ENCODE peak calls at places on chromosomes 11 and 22, in seven cellular contexts. One of them, this sample, is unnamed. For H3K4me1, the result is how much of the 10 kb centered on the place peaks cover.

GRCh38 chr11:16981651-16982194 is 32.5 kb downstream of the PLEKHA7 start:
- DNase-seq in breast epithelium: peak
- DNase-seq in right atrium auricular region: no peak
- DNase-seq in ovary: no peak
- DNase-seq in psoas muscle: no peak
- DNase-seq in upper lobe of right lung: no peak
- DNase-seq in naive thymus-derived CD4-positive, alpha-beta T cell: no peak
- DNase-seq in this sample: peak

GRCh38 chr22:47033648-47034000 is 271.2 kb downstream of the TBC1D22A start:
- DNase-seq in ovary: no peak
- DNase-seq in right atrium auricular region: no peak
- DNase-seq in breast epithelium: no peak
- DNase-seq in upper lobe of right lung: peak
- DNase-seq in naive thymus-derived CD4-positive, alpha-beta T cell: no peak
- DNase-seq in psoas muscle: no peak
- DNase-seq in this sample: peak

GRCh38 chr11:96168623-96169022 is 174.4 kb downstream of the MAML2 start:
- DNase-seq in right atrium auricular region: no peak
- DNase-seq in ovary: peak
- DNase-seq in upper lobe of right lung: no peak
- DNase-seq in breast epithelium: no peak
- DNase-seq in naive thymus-derived CD4-positive, alpha-beta T cell: no peak
- DNase-seq in psoas muscle: peak
- DNase-seq in this sample: peak

GRCh38 chr22:32746715-32747114 is 54.8 kb upstream of the TIMP3 start:
- DNase-seq in naive thymus-derived CD4-positive, alpha-beta T cell: no peak
- DNase-seq in upper lobe of right lung: no peak
- DNase-seq in breast epithelium: no peak
- DNase-seq in ovary: no peak
- DNase-seq in psoas muscle: no peak
- DNase-seq in right atrium auricular region: no peak
- DNase-seq in this sample: no peak

GRCh38 chr11:73260127-73260457 is 12.0 kb upstream of the P2RY6 start:
- DNase-seq in right atrium auricular region: peak
- DNase-seq in naive thymus-derived CD4-positive, alpha-beta T cell: no peak
- DNase-seq in psoas muscle: no peak
- DNase-seq in upper lobe of right lung: peak
- DNase-seq in ovary: no peak
- DNase-seq in breast epithelium: no peak
- DNase-seq in this sample: no peak

GRCh38 chr11:46064221-46064620 is 57.0 kb downstream of the PHF21A start:
- DNase-seq in right atrium auricular region: no peak
- DNase-seq in breast epithelium: no peak
- DNase-seq in naive thymus-derived CD4-positive, alpha-beta T cell: no peak
- DNase-seq in upper lobe of right lung: no peak
- DNase-seq in ovary: no peak
- DNase-seq in psoas muscle: no peak
- DNase-seq in this sample: no peak

GRCh38 chr11:2667940-2668339 is 31.9 kb downstream of the KCNQ1OT1 start:
- DNase-seq in ovary: no peak
- DNase-seq in psoas muscle: no peak
- DNase-seq in naive thymus-derived CD4-positive, alpha-beta T cell: no peak
- DNase-seq in right atrium auricular region: peak
- DNase-seq in breast epithelium: no peak
- DNase-seq in upper lobe of right lung: no peak
- DNase-seq in this sample: no peak

GRCh38 chr22:40345271-40345670 is 1.0 kb upstream of the ADSL start:
- DNase-seq in psoas muscle: no peak
- DNase-seq in naive thymus-derived CD4-positive, alpha-beta T cell: peak
- DNase-seq in breast epithelium: no peak
- DNase-seq in upper lobe of right lung: no peak
- DNase-seq in ovary: no peak
- DNase-seq in right atrium auricular region: no peak
- DNase-seq in this sample: no peak

GRCh38 chr22:25628494-25628893 is 64.0 kb downstream of the GRK3 start:
- DNase-seq in naive thymus-derived CD4-positive, alpha-beta T cell: no peak
- DNase-seq in right atrium auricular region: no peak
- DNase-seq in ovary: no peak
- DNase-seq in psoas muscle: no peak
- DNase-seq in breast epithelium: no peak
- DNase-seq in upper lobe of right lung: no peak
- DNase-seq in this sample: no peak

GRCh38 chr11:1117970-1118369 is 39.8 kb upstream of the MUC5AC start:
- DNase-seq in breast epithelium: no peak
- DNase-seq in upper lobe of right lung: no peak
- DNase-seq in ovary: no peak
- DNase-seq in psoas muscle: no peak
- DNase-seq in naive thymus-derived CD4-positive, alpha-beta T cell: no peak
- DNase-seq in right atrium auricular region: no peak
- DNase-seq in this sample: no peak

GRCh38 chr11:59175104-59175503 is 3.2 kb downstream of the DTX4 start:
- DNase-seq in ovary: no peak
- DNase-seq in right atrium auricular region: no peak
- DNase-seq in upper lobe of right lung: peak
- DNase-seq in naive thymus-derived CD4-positive, alpha-beta T cell: no peak
- DNase-seq in breast epithelium: no peak
- DNase-seq in psoas muscle: no peak
- DNase-seq in this sample: no peak

GRCh38 chr22:33379836-33380235 is 321.7 kb upstream of the SYN3 start:
- DNase-seq in upper lobe of right lung: no peak
- DNase-seq in naive thymus-derived CD4-positive, alpha-beta T cell: no peak
- DNase-seq in ovary: no peak
- DNase-seq in breast epithelium: no peak
- DNase-seq in psoas muscle: no peak
- DNase-seq in right atrium auricular region: no peak
- DNase-seq in this sample: no peak

GRCh38 chr11:106706355-106706754 is 311.9 kb downstream of the GUCY1A2 start:
- DNase-seq in right atrium auricular region: no peak
- DNase-seq in psoas muscle: no peak
- DNase-seq in upper lobe of right lung: no peak
- DNase-seq in breast epithelium: no peak
- DNase-seq in naive thymus-derived CD4-positive, alpha-beta T cell: no peak
- DNase-seq in ovary: no peak
- DNase-seq in this sample: no peak

GRCh38 chr11:73154178-73154577 is 12.1 kb upstream of the FCHSD2 start:
- DNase-seq in ovary: no peak
- DNase-seq in psoas muscle: no peak
- DNase-seq in naive thymus-derived CD4-positive, alpha-beta T cell: no peak
- DNase-seq in breast epithelium: no peak
- DNase-seq in upper lobe of right lung: no peak
- DNase-seq in right atrium auricular region: no peak
- DNase-seq in this sample: no peak

GRCh38 chr11:36073411-36074203 is 129.7 kb downstream of the LDLRAD3 start:
- DNase-seq in breast epithelium: no peak
- DNase-seq in upper lobe of right lung: no peak
- DNase-seq in ovary: peak
- DNase-seq in naive thymus-derived CD4-positive, alpha-beta T cell: no peak
- DNase-seq in right atrium auricular region: no peak
- DNase-seq in psoas muscle: peak
- DNase-seq in this sample: peak

GRCh38 chr11:70682760-70683159 is 284.4 kb downstream of the CTTN start:
- DNase-seq in psoas muscle: no peak
- DNase-seq in naive thymus-derived CD4-positive, alpha-beta T cell: no peak
- DNase-seq in upper lobe of right lung: no peak
- DNase-seq in ovary: no peak
- DNase-seq in breast epithelium: no peak
- DNase-seq in right atrium auricular region: no peak
- DNase-seq in this sample: no peak

GRCh38 chr11:69880041-69880802 is 61.0 kb upstream of the FGF3 start:
- DNase-seq in breast epithelium: no peak
- DNase-seq in upper lobe of right lung: peak
- DNase-seq in ovary: no peak
- DNase-seq in right atrium auricular region: no peak
- DNase-seq in naive thymus-derived CD4-positive, alpha-beta T cell: no peak
- DNase-seq in psoas muscle: no peak
- DNase-seq in this sample: no peak

GRCh38 chr11:61832758-61833157 is 4.7 kb downstream of the FADS2 start:
- DNase-seq in breast epithelium: no peak
- DNase-seq in upper lobe of right lung: no peak
- DNase-seq in naive thymus-derived CD4-positive, alpha-beta T cell: no peak
- DNase-seq in right atrium auricular region: no peak
- DNase-seq in ovary: no peak
- DNase-seq in psoas muscle: no peak
- DNase-seq in this sample: no peak

GRCh38 chr22:22687638-22688500 is 43.5 kb downstream of the GGTLC2 start:
- DNase-seq in psoas muscle: no peak
- DNase-seq in ovary: peak
- DNase-seq in naive thymus-derived CD4-positive, alpha-beta T cell: no peak
- DNase-seq in upper lobe of right lung: no peak
- DNase-seq in right atrium auricular region: no peak
- DNase-seq in breast epithelium: no peak
- DNase-seq in this sample: no peak

GRCh38 chr22:44957267-44957905 is 52.4 kb downstream of the PHF21B start:
- DNase-seq in ovary: no peak
- DNase-seq in psoas muscle: no peak
- DNase-seq in breast epithelium: no peak
- DNase-seq in upper lobe of right lung: no peak
- DNase-seq in right atrium auricular region: no peak
- DNase-seq in naive thymus-derived CD4-positive, alpha-beta T cell: no peak
- DNase-seq in this sample: no peak

DNA sequence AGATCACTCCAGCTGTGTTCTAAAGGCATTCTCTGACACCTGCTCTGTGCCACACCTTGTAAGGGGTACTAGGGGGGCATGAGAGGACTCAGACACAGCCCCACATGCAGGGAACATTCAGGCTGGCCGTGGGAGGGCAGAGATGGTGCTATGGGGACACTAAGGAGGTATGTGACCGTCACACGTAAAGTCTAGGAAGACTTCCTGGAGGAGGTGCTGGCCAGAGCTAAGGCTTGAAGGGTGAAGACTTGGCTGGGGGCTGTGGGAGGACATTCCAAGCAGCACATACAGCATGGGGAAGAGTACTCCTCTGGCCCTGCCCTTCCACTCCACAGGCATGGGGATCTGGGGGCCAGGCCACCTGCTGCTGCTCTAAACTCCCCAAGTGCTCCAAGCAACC is 48.5 kb upstream of the TCF20 start:
- DNase-seq in ovary: no peak
- DNase-seq in psoas muscle: no peak
- DNase-seq in breast epithelium: no peak
- DNase-seq in right atrium auricular region: no peak
- DNase-seq in upper lobe of right lung: no peak
- DNase-seq in naive thymus-derived CD4-positive, alpha-beta T cell: no peak
- DNase-seq in this sample: no peak
- H3K27ac ChIP-seq in ovary: no peak
- H3K27ac ChIP-seq in psoas muscle: no peak
- H3K27ac ChIP-seq in breast epithelium: peak
- H3K27ac ChIP-seq in right atrium auricular region: no peak
- H3K27ac ChIP-seq in upper lobe of right lung: no peak
- H3K27ac ChIP-seq in naive thymus-derived CD4-positive, alpha-beta T cell: no peak
- H3K27ac ChIP-seq in this sample: no peak

GRCh38 chr11:75155570-75156422 is 4.9 kb downstream of the SLCO2B1 start:
- DNase-seq in breast epithelium: no peak
- DNase-seq in ovary: no peak
- DNase-seq in naive thymus-derived CD4-positive, alpha-beta T cell: no peak
- DNase-seq in right atrium auricular region: no peak
- DNase-seq in psoas muscle: no peak
- DNase-seq in upper lobe of right lung: no peak
- DNase-seq in this sample: no peak

GRCh38 chr11:75160328-75160757 is 9.4 kb downstream of the SLCO2B1 start:
- DNase-seq in right atrium auricular region: no peak
- DNase-seq in psoas muscle: no peak
- DNase-seq in ovary: no peak
- DNase-seq in breast epithelium: no peak
- DNase-seq in upper lobe of right lung: no peak
- DNase-seq in naive thymus-derived CD4-positive, alpha-beta T cell: no peak
- DNase-seq in this sample: no peak

GRCh38 chr11:75160880-75161279 is 10.0 kb downstream of the SLCO2B1 start:
- DNase-seq in psoas muscle: no peak
- DNase-seq in breast epithelium: no peak
- DNase-seq in right atrium auricular region: no peak
- DNase-seq in upper lobe of right lung: no peak
- DNase-seq in ovary: no peak
- DNase-seq in naive thymus-derived CD4-positive, alpha-beta T cell: no peak
- DNase-seq in this sample: no peak

GRCh38 chr11:75159081-75159953 is 8.4 kb downstream of the SLCO2B1 start:
- DNase-seq in breast epithelium: no peak
- DNase-seq in right atrium auricular region: no peak
- DNase-seq in psoas muscle: no peak
- DNase-seq in naive thymus-derived CD4-positive, alpha-beta T cell: no peak
- DNase-seq in ovary: no peak
- DNase-seq in upper lobe of right lung: no peak
- DNase-seq in this sample: no peak

GRCh38 chr11:75158241-75158640 is 7.3 kb downstream of the SLCO2B1 start:
- DNase-seq in upper lobe of right lung: no peak
- DNase-seq in naive thymus-derived CD4-positive, alpha-beta T cell: no peak
- DNase-seq in right atrium auricular region: no peak
- DNase-seq in breast epithelium: no peak
- DNase-seq in psoas muscle: no peak
- DNase-seq in ovary: no peak
- DNase-seq in this sample: no peak
- H3K4me1 ChIP-seq in upper lobe of right lung: under half
- H3K4me1 ChIP-seq in naive thymus-derived CD4-positive, alpha-beta T cell: under half
- H3K4me1 ChIP-seq in right atrium auricular region: under half
- H3K4me1 ChIP-seq in breast epithelium: under half
- H3K4me1 ChIP-seq in psoas muscle: under half
- H3K4me1 ChIP-seq in ovary: under half
- H3K4me1 ChIP-seq in this sample: under half

GRCh38 chr22:35955546-35955945 is 73.1 kb downstream of the RBFOX2 start:
- DNase-seq in breast epithelium: no peak
- DNase-seq in psoas muscle: no peak
- DNase-seq in naive thymus-derived CD4-positive, alpha-beta T cell: no peak
- DNase-seq in upper lobe of right lung: no peak
- DNase-seq in right atrium auricular region: no peak
- DNase-seq in ovary: no peak
- DNase-seq in this sample: no peak
- H3K4me3 ChIP-seq in breast epithelium: no peak
- H3K4me3 ChIP-seq in psoas muscle: no peak
- H3K4me3 ChIP-seq in naive thymus-derived CD4-positive, alpha-beta T cell: no peak
- H3K4me3 ChIP-seq in upper lobe of right lung: no peak
- H3K4me3 ChIP-seq in right atrium auricular region: no peak
- H3K4me3 ChIP-seq in ovary: no peak
- H3K4me3 ChIP-seq in this sample: no peak

DNA sequence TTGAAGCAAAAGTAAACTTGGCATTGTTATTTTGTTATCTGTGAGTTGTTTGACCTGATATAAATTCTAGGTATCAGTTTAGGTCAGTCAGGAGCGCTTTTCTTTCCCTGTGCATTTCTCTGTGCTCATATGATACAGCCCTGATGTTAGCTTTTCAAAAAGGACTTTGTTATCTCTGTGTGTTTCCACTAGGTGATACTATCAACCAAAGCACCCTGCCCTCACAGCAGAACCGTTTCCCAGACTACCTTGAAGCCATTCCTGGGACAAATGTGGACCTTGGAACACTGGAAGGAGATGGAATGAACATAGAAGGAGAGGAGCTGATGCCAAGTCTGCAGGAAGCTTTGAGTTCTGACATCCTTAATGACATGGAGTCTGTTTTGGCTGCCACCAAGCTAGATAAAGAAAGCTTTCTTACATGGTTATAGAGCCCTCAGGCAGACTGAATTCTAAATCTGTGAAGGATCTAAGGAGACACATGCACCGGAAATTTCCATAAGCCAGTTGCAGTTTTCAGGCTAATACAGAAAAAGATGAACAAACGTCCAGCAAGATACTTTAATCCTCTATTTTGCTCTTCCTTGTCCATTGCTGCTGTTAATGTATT is 87.7 kb upstream of the BIRC3 start:
- DNase-seq in psoas muscle: no peak
- DNase-seq in ovary: no peak
- DNase-seq in right atrium auricular region: no peak
- DNase-seq in upper lobe of right lung: no peak
- DNase-seq in breast epithelium: no peak
- DNase-seq in naive thymus-derived CD4-positive, alpha-beta T cell: no peak
- DNase-seq in this sample: no peak
- H3K27ac ChIP-seq in psoas muscle: no peak
- H3K27ac ChIP-seq in ovary: no peak
- H3K27ac ChIP-seq in right atrium auricular region: no peak
- H3K27ac ChIP-seq in upper lobe of right lung: no peak
- H3K27ac ChIP-seq in breast epithelium: peak
- H3K27ac ChIP-seq in naive thymus-derived CD4-positive, alpha-beta T cell: no peak
- H3K27ac ChIP-seq in this sample: no peak

This sample was measured in pancreas.